ENCODE peak calls at places on chromosomes 12 and 14, in nine cellular contexts. E is activated T-helper 1 cell treated with Interleukin-2 at 50 U/mL for 16 hours; V is hippocampal formation; G is hypothalamus; B is NCI-H524 treated with DMSO at 0.1 percent for 48 hours; H is T-helper 9 cell; L is naive thymus-derived CD8-positive, alpha-beta T cell; Z is nucleus accumbens; O is astrocyte of the spinal cord. R is an unnamed sample.

GRCh38 chr14:50047274-50047676 is 69.1 kb downstream of the VCPKMT start:
- DNase-seq in E (no peak), V (no peak), G (no peak), B (no peak), H (no peak), L (no peak), Z (no peak), O (no peak), R (no peak)

GRCh38 chr12:30599631-30600030 is 96.0 kb downstream of the IPO8 start:
- DNase-seq in E (no peak), V (no peak), G (no peak), B (peak), H (no peak), L (no peak), Z (no peak), O (peak), R (no peak)

GRCh38 chr12:52018448-52019122 is 11.8 kb downstream of the TAMALIN start:
- DNase-seq in E (no peak), V (no peak), G (no peak), B (no peak), H (no peak), L (no peak), Z (no peak), O (no peak), R (no peak)

GRCh38 chr12:65823481-65824313 is 586 bp upstream of the HMGA2 start:
- DNase-seq in E (no peak), V (no peak), G (no peak), B (no peak), H (no peak), L (no peak), Z (no peak), O (no peak), R (peak)

GRCh38 chr12:55492078-55492477 is at the start of gene OR6C68:
- DNase-seq in E (no peak), V (no peak), G (no peak), B (no peak), H (no peak), L (no peak), Z (no peak), O (no peak), R (no peak)

GRCh38 chr14:76782885-76783566 is 21.8 kb downstream of the VASH1 start:
- DNase-seq in E (no peak), V (no peak), G (no peak), B (no peak), H (no peak), L (no peak), Z (no peak), O (peak), R (peak)

GRCh38 chr12:49564241-49565118 is 3.5 kb downstream of the MCRS1 start:
- DNase-seq in E (no peak), V (no peak), G (no peak), B (no peak), H (no peak), L (no peak), Z (no peak), O (no peak), R (no peak)

GRCh38 chr14:100748944-100749343 is 22.3 kb downstream of the DLK1 start:
- DNase-seq in E (no peak), V (no peak), G (no peak), B (no peak), H (no peak), L (no peak), Z (no peak), O (no peak), R (no peak)

GRCh38 chr12:131430158-131430772 is 280.6 kb upstream of the SFSWAP start:
- DNase-seq in E (no peak), V (no peak), G (no peak), B (no peak), H (no peak), L (no peak), Z (no peak), O (no peak), R (no peak)

GRCh38 chr12:102426599-102427541 is 53.5 kb downstream of the IGF1 start:
- DNase-seq in E (no peak), V (no peak), G (no peak), B (no peak), H (no peak), L (no peak), Z (no peak), O (peak), R (no peak)

GRCh38 chr12:2212537-2212936 is 159.8 kb downstream of the CACNA1C start:
- DNase-seq in E (no peak), V (no peak), G (no peak), B (no peak), H (no peak), L (no peak), Z (no peak), O (no peak), R (no peak)